ENCODE peak calls at places on chromosomes 12 and 14, in seven cellular contexts. One of them, this sample, is unnamed.

GRCh38 chr12:81896771-81897170 is 137.6 kb upstream of the PPFIA2 start:
- DNase-seq in A549: no peak
- DNase-seq in tibial nerve: no peak
- DNase-seq in psoas muscle: no peak
- DNase-seq in HepG2: no peak
- DNase-seq in AG10803: no peak
- DNase-seq in NCI-H774: no peak
- DNase-seq in this sample: peak; percentile 35

GRCh38 chr14:22598896-22599244 is 770 bp downstream of the ABHD4 start:
- DNase-seq in A549: peak; percentile 81
- DNase-seq in tibial nerve: peak; percentile 33
- DNase-seq in psoas muscle: no peak
- DNase-seq in HepG2: peak; percentile 82
- DNase-seq in AG10803: peak; percentile 60
- DNase-seq in NCI-H774: no peak
- DNase-seq in this sample: peak; percentile 50

GRCh38 chr12:7915911-7916403 is 20.0 kb downstream of the SLC2A3 start:
- DNase-seq in A549: no peak
- DNase-seq in tibial nerve: no peak
- DNase-seq in psoas muscle: no peak
- DNase-seq in HepG2: no peak
- DNase-seq in AG10803: no peak
- DNase-seq in NCI-H774: no peak
- DNase-seq in this sample: no peak

GRCh38 chr12:49651855-49652254 is 28.5 kb downstream of the PRPF40B start:
- DNase-seq in A549: no peak
- DNase-seq in tibial nerve: no peak
- DNase-seq in psoas muscle: no peak
- DNase-seq in HepG2: no peak
- DNase-seq in AG10803: no peak
- DNase-seq in NCI-H774: no peak
- DNase-seq in this sample: no peak

GRCh38 chr14:59337151-59337611 is 128.0 kb downstream of the GPR135 start:
- DNase-seq in A549: no peak
- DNase-seq in tibial nerve: peak; percentile 67
- DNase-seq in psoas muscle: peak; percentile 79
- DNase-seq in HepG2: no peak
- DNase-seq in AG10803: peak; percentile 89
- DNase-seq in NCI-H774: no peak
- DNase-seq in this sample: no peak

GRCh38 chr12:106152334-106152733 is 13.6 kb upstream of the NUAK1 start:
- DNase-seq in A549: no peak
- DNase-seq in tibial nerve: no peak
- DNase-seq in psoas muscle: no peak
- DNase-seq in HepG2: no peak
- DNase-seq in AG10803: no peak
- DNase-seq in NCI-H774: no peak
- DNase-seq in this sample: no peak

GRCh38 chr14:76993743-76994142 is 34.8 kb downstream of the IRF2BPL start:
- DNase-seq in A549: no peak
- DNase-seq in tibial nerve: no peak
- DNase-seq in psoas muscle: no peak
- DNase-seq in HepG2: no peak
- DNase-seq in AG10803: no peak
- DNase-seq in NCI-H774: no peak
- DNase-seq in this sample: no peak

GRCh38 chr14:100581228-100582145 is 5.7 kb downstream of the BEGAIN start:
- DNase-seq in A549: no peak
- DNase-seq in tibial nerve: no peak
- DNase-seq in psoas muscle: peak; percentile 27
- DNase-seq in HepG2: no peak
- DNase-seq in AG10803: no peak
- DNase-seq in NCI-H774: no peak
- DNase-seq in this sample: no peak

GRCh38 chr14:74910556-74910955 is 12.5 kb downstream of the RPS6KL1 start:
- DNase-seq in A549: no peak
- DNase-seq in tibial nerve: no peak
- DNase-seq in psoas muscle: no peak
- DNase-seq in HepG2: no peak
- DNase-seq in AG10803: no peak
- DNase-seq in NCI-H774: no peak
- DNase-seq in this sample: no peak